ENCODE peak calls at places on chromosome 13, in ten cellular contexts. T is breast epithelium, C is mammary epithelial cell, J is A673, R is GM23338, I is psoas muscle, S is neural progenitor cell, X is IMR-90, Z is cardiac muscle cell, P is BE2C. V is an unnamed sample.

GRCh38 chr13:66965146-66965545 is 265.0 kb downstream of the PCDH9 start:
- DNase-seq in T (no peak), C (no peak), J (no peak), R (no peak), I (no peak), S (no peak), X (no peak), Z (no peak), P (no peak), V (no peak)

GRCh38 chr13:41315466-41316047 is 4.5 kb downstream of the NAA16 start:
- DNase-seq in T (no peak), C (peak; percentile 26), J (no peak), R (no peak), I (no peak), S (no peak), X (peak; percentile 27), Z (no peak), P (no peak), V (no peak)

GRCh38 chr13:46983881-46984280 is 87.0 kb upstream of the HTR2A start:
- DNase-seq in T (no peak), C (peak; percentile 73), J (no peak), R (no peak), I (no peak), S (no peak), X (peak; percentile 76), Z (no peak), P (no peak), V (no peak)

GRCh38 chr13:109180905-109181425 is 551.6 kb downstream of the MYO16 start:
- DNase-seq in T (no peak), C (peak; percentile 72), J (peak; percentile 79), R (peak; percentile 55), I (no peak), S (no peak), X (peak; percentile 90), Z (no peak), P (no peak), V (no peak)

GRCh38 chr13:63345835-63346234 is 1930.2 kb upstream of the PCDH20 start:
- DNase-seq in T (no peak), C (no peak), J (no peak), R (no peak), I (no peak), S (no peak), X (no peak), Z (no peak), P (no peak), V (no peak)

GRCh38 chr13:81395368-81395767 is 1054.4 kb upstream of the SPRY2 start:
- DNase-seq in T (no peak), C (no peak), J (peak; percentile 6), R (peak; percentile 79), I (no peak), S (peak; percentile 59), X (no peak), Z (peak; percentile 66), P (peak; percentile 88), V (no peak)

GRCh38 chr13:91185294-91185863 is 162.1 kb upstream of the MIR17HG start:
- DNase-seq in T (no peak), C (peak; percentile 5), J (peak; percentile 31), R (peak; percentile 28), I (no peak), S (peak; percentile 29), X (peak; percentile 0), Z (peak; percentile 15), P (no peak), V (no peak)

GRCh38 chr13:24228852-24229458 is 68.4 kb downstream of the SPATA13 start:
- DNase-seq in T (no peak), C (peak; percentile 37), J (peak; percentile 76), R (peak; percentile 90), I (no peak), S (peak; percentile 75), X (peak; percentile 81), Z (peak; percentile 69), P (peak; percentile 40), V (peak; percentile 60)

GRCh38 chr13:21767032-21767431 is 96.2 kb downstream of the FGF9 start:
- DNase-seq in T (no peak), C (no peak), J (no peak), R (no peak), I (no peak), S (no peak), X (no peak), Z (no peak), P (no peak), V (no peak)
- H3K27me3 ChIP-seq in T (no peaks in the 10 kb centered on the region), C (no peaks in the 10 kb centered on the region), J (no peaks in the 10 kb centered on the region), R (no peaks in the 10 kb centered on the region), I (no peaks in the 10 kb centered on the region), S (no peaks in the 10 kb centered on the region), X (peaks cover 2% of the 10 kb centered on the region), Z (peaks cover 2% of the 10 kb centered on the region), P (no peaks in the 10 kb centered on the region), V (no peaks in the 10 kb centered on the region)

GRCh38 chr13:61413572-61413971 is 2.1 kb downstream of the PCDH20 start:
- DNase-seq in T (no peak), C (no peak), J (no peak), R (peak; percentile 33), I (no peak), S (peak; percentile 51), X (no peak), Z (peak; percentile 34), P (no peak), V (no peak)

GRCh38 chr13:61410266-61410665 is 5.4 kb downstream of the PCDH20 start:
- DNase-seq in T (no peak), C (no peak), J (no peak), R (no peak), I (no peak), S (no peak), X (no peak), Z (no peak), P (no peak), V (no peak)

GRCh38 chr13:61414686-61415664 is 674 bp downstream of the PCDH20 start:
- DNase-seq in T (peak; percentile 67), C (peak; percentile 6), J (peak; percentile 80), R (peak; percentile 93), I (no peak), S (peak; percentile 91), X (no peak), Z (peak; percentile 90), P (peak; percentile 85), V (peak; percentile 32)

GRCh38 chr13:61414136-61414535 is 1.5 kb downstream of the PCDH20 start:
- DNase-seq in T (no peak), C (no peak), J (no peak), R (peak; percentile 20), I (no peak), S (peak; percentile 31), X (no peak), Z (no peak), P (no peak), V (no peak)

DNA sequence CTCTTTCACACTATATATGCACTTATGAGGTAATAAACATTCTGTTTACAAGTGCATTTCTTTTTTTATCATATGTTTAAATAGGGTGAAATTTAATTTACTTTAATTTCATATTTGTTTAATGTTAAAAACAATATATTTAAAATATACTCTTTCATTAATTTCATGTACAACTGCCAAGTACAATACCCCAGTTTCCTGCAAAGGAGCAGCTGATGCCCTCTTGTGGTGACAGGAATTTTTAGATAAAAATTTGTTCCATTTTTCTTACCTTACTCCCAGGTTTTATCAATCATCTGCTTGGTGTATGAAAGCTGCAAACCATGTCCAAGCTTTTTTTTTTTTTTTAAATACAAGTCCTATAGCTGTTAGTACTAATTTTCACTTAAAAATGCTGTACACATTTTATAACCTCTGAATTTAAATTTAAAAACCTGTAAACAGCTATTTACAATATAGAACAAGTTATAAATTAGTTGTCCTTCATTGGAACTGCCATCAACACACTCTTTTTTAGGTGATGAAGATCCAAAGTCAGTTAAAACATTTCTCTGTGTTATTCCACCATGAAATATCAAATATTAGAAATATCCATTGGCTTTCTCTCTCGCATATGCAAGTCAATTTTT is 4.9 kb downstream of the PCDH20 start:
- DNase-seq in T (no peak), C (no peak), J (peak; percentile 29), R (peak; percentile 37), I (no peak), S (peak; percentile 16), X (peak; percentile 8), Z (peak; percentile 31), P (no peak), V (no peak)
- TF ChIP-seq CTCF in T (no peak), C (peak; percentile 61), J (peak; percentile 74), R (peak; percentile 61), I (peak; percentile 24), S (peak; percentile 71), X (peak; percentile 50), Z (peak; percentile 52), P (peak; percentile 76), V (peak; percentile 73)

GRCh38 chr13:98275711-98276171 is 98.7 kb upstream of the RNF113B start:
- DNase-seq in T (no peak), C (no peak), J (no peak), R (no peak), I (no peak), S (no peak), X (no peak), Z (peak; percentile 62), P (peak; percentile 85), V (no peak)

GRCh38 chr13:98280176-98280510 is 103.1 kb upstream of the RNF113B start:
- DNase-seq in T (no peak), C (no peak), J (peak; percentile 85), R (no peak), I (no peak), S (no peak), X (no peak), Z (no peak), P (peak; percentile 53), V (no peak)

GRCh38 chr13:98279473-98280175 is 102.6 kb upstream of the RNF113B start:
- DNase-seq in T (no peak), C (no peak), J (no peak), R (no peak), I (no peak), S (no peak), X (no peak), Z (no peak), P (peak; percentile 72), V (no peak)

GRCh38 chr13:98276486-98276885 is 99.4 kb upstream of the RNF113B start:
- DNase-seq in T (no peak), C (no peak), J (no peak), R (no peak), I (no peak), S (no peak), X (peak; percentile 61), Z (no peak), P (no peak), V (no peak)

DNA sequence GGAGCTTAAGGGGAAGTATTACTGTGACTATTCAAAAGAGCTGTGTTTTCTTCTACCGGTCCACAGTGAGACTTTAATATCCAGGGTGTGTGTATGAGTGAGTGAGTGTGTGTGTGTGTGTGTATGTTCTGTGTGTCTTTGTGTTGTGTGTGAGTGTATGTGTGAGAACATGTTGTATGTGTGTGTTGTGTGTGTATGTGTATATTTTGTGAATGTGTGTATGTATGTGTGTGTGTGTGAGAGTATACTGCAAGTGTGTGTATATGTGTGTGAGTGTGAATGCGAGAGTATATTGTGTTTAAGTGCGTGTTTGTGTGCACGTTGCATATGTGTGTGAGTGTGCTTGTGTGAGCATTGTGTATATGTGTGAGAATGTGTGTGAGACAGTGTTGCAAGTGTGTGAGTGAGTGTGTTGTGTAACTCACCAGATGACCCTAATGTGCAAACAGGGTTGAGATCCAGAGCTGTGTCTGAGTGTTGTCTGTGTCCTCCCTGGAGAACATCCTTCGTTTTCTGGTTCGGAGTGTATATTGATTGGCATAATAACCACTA is 101.1 kb upstream of the RNF113B start:
- DNase-seq in T (no peak), C (no peak), J (no peak), R (no peak), I (no peak), S (no peak), X (no peak), Z (no peak), P (no peak), V (no peak)
- H3K4me1 ChIP-seq in T (peaks cover 6% of the 10 kb centered on the region), C (no peaks in the 10 kb centered on the region), J (peaks cover 51% of the 10 kb centered on the region), R (peaks cover 52% of the 10 kb centered on the region), I (peaks cover 3% of the 10 kb centered on the region), S (peaks cover 54% of the 10 kb centered on the region), X (peaks cover 27% of the 10 kb centered on the region), Z (peaks cover 28% of the 10 kb centered on the region), P (peaks cover 46% of the 10 kb centered on the region), V (peaks cover 48% of the 10 kb centered on the region)

GRCh38 chr13:28470286-28470685 is 24.6 kb downstream of the FLT1 start:
- DNase-seq in T (no peak), C (no peak), J (no peak), R (no peak), I (no peak), S (no peak), X (no peak), Z (no peak), P (no peak), V (no peak)

GRCh38 chr13:28467886-28468519 is 26.9 kb downstream of the FLT1 start:
- DNase-seq in T (no peak), C (no peak), J (no peak), R (no peak), I (no peak), S (no peak), X (no peak), Z (no peak), P (no peak), V (no peak)

GRCh38 chr13:28471408-28471807 is 23.5 kb downstream of the FLT1 start:
- DNase-seq in T (no peak), C (no peak), J (no peak), R (no peak), I (no peak), S (no peak), X (no peak), Z (no peak), P (no peak), V (no peak)

GRCh38 chr13:28468520-28468915 is 26.4 kb downstream of the FLT1 start:
- DNase-seq in T (no peak), C (no peak), J (no peak), R (no peak), I (no peak), S (no peak), X (no peak), Z (no peak), P (no peak), V (no peak)

DNA sequence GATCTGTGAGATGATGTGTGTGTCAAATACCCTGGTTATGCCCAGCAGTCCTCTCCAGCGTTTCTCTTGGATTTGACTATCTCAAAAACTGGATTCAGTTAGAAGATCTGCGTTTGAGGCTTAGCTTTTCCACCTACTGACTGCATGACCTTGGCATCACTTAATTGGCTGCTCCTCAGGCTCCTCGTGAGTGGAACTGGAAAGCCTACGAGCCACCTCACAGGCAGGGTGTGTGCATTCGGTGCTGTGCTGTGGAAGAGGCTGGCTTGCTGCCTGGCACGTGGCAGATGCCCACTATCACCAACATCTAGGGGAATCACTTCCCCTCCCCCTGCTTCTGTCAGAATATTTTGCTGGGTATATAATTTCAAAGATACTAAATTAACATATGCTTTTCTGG is 25.6 kb downstream of the FLT1 start:
- DNase-seq in T (no peak), C (no peak), J (no peak), R (no peak), I (no peak), S (no peak), X (no peak), Z (no peak), P (no peak), V (no peak)
- H3K27me3 ChIP-seq in T (no peaks in the 10 kb centered on the region), C (peaks cover 2% of the 10 kb centered on the region), J (no peaks in the 10 kb centered on the region), R (no peaks in the 10 kb centered on the region), I (no peaks in the 10 kb centered on the region), S (no peaks in the 10 kb centered on the region), X (no peaks in the 10 kb centered on the region), Z (no peaks in the 10 kb centered on the region), P (no peaks in the 10 kb centered on the region), V (no peaks in the 10 kb centered on the region)

V was measured in Caco-2.